ENCODE peak calls at places on chromosomes 12 and 14, in nine cellular contexts. One of them, this sample, is unnamed.

GRCh38 chr12:5428332-5429221 is 3.3 kb upstream of the NTF3 start:
- DNase-seq in fibroblast of lung: peak; percentile 58
- DNase-seq in cardiac muscle cell: peak; percentile 61
- DNase-seq in psoas muscle: no peak
- DNase-seq in Panc1: no peak
- DNase-seq in upper lobe of left lung: no peak
- DNase-seq in MM.1S: no peak
- DNase-seq in lower lobe of right lung: no peak
- DNase-seq in Peyer's patch: no peak
- DNase-seq in this sample: no peak

GRCh38 chr12:2395352-2395977 is 342.7 kb downstream of the CACNA1C start:
- DNase-seq in fibroblast of lung: peak; percentile 46
- DNase-seq in cardiac muscle cell: peak; percentile 55
- DNase-seq in psoas muscle: peak; percentile 34
- DNase-seq in Panc1: peak; percentile 7
- DNase-seq in upper lobe of left lung: peak; percentile 47
- DNase-seq in MM.1S: peak; percentile 26
- DNase-seq in lower lobe of right lung: peak; percentile 67
- DNase-seq in Peyer's patch: peak; percentile 54
- DNase-seq in this sample: peak; percentile 76

GRCh38 chr12:107497231-107497630 is 188.4 kb upstream of the PWP1 start:
- DNase-seq in fibroblast of lung: no peak
- DNase-seq in cardiac muscle cell: no peak
- DNase-seq in psoas muscle: no peak
- DNase-seq in Panc1: no peak
- DNase-seq in upper lobe of left lung: no peak
- DNase-seq in MM.1S: no peak
- DNase-seq in lower lobe of right lung: no peak
- DNase-seq in Peyer's patch: no peak
- DNase-seq in this sample: no peak

GRCh38 chr14:77059276-77059934 is 30.9 kb upstream of the IRF2BPL start:
- DNase-seq in fibroblast of lung: peak; percentile 90
- DNase-seq in cardiac muscle cell: peak; percentile 91
- DNase-seq in psoas muscle: peak; percentile 68
- DNase-seq in Panc1: no peak
- DNase-seq in upper lobe of left lung: peak; percentile 42
- DNase-seq in MM.1S: no peak
- DNase-seq in lower lobe of right lung: no peak
- DNase-seq in Peyer's patch: no peak
- DNase-seq in this sample: no peak

GRCh38 chr14:20782280-20782890 is 1.3 kb downstream of the RNASE6 start:
- DNase-seq in fibroblast of lung: no peak
- DNase-seq in cardiac muscle cell: peak; percentile 16
- DNase-seq in psoas muscle: no peak
- DNase-seq in Panc1: no peak
- DNase-seq in upper lobe of left lung: no peak
- DNase-seq in MM.1S: no peak
- DNase-seq in lower lobe of right lung: no peak
- DNase-seq in Peyer's patch: peak; percentile 68
- DNase-seq in this sample: no peak

GRCh38 chr14:33542338-33543290 is 408.3 kb downstream of the EGLN3 start:
- DNase-seq in fibroblast of lung: no peak
- DNase-seq in cardiac muscle cell: no peak
- DNase-seq in psoas muscle: no peak
- DNase-seq in Panc1: no peak
- DNase-seq in upper lobe of left lung: no peak
- DNase-seq in MM.1S: no peak
- DNase-seq in lower lobe of right lung: no peak
- DNase-seq in Peyer's patch: no peak
- DNase-seq in this sample: no peak

GRCh38 chr12:57380300-57380699 is 50.5 kb downstream of the R3HDM2 start:
- DNase-seq in fibroblast of lung: no peak
- DNase-seq in cardiac muscle cell: no peak
- DNase-seq in psoas muscle: no peak
- DNase-seq in Panc1: no peak
- DNase-seq in upper lobe of left lung: no peak
- DNase-seq in MM.1S: peak; percentile 31
- DNase-seq in lower lobe of right lung: no peak
- DNase-seq in Peyer's patch: no peak
- DNase-seq in this sample: no peak

GRCh38 chr12:130714591-130715149 is 1.4 kb downstream of the RIMBP2 start:
- DNase-seq in fibroblast of lung: no peak
- DNase-seq in cardiac muscle cell: no peak
- DNase-seq in psoas muscle: no peak
- DNase-seq in Panc1: no peak
- DNase-seq in upper lobe of left lung: no peak
- DNase-seq in MM.1S: no peak
- DNase-seq in lower lobe of right lung: no peak
- DNase-seq in Peyer's patch: peak; percentile 40
- DNase-seq in this sample: no peak

GRCh38 chr14:24891987-24892729 is 157.8 kb downstream of the STXBP6 start:
- DNase-seq in fibroblast of lung: no peak
- DNase-seq in cardiac muscle cell: no peak
- DNase-seq in psoas muscle: no peak
- DNase-seq in Panc1: no peak
- DNase-seq in upper lobe of left lung: no peak
- DNase-seq in MM.1S: no peak
- DNase-seq in lower lobe of right lung: no peak
- DNase-seq in Peyer's patch: no peak
- DNase-seq in this sample: no peak

GRCh38 chr12:88111074-88111652 is 30.7 kb downstream of the CEP290 start:
- DNase-seq in fibroblast of lung: peak; percentile 71
- DNase-seq in cardiac muscle cell: peak; percentile 63
- DNase-seq in psoas muscle: no peak
- DNase-seq in Panc1: peak; percentile 7
- DNase-seq in upper lobe of left lung: no peak
- DNase-seq in MM.1S: peak; percentile 71
- DNase-seq in lower lobe of right lung: no peak
- DNase-seq in Peyer's patch: no peak
- DNase-seq in this sample: no peak

GRCh38 chr14:98169170-98169587 is 1102.8 kb downstream of the BCL11B start:
- DNase-seq in fibroblast of lung: no peak
- DNase-seq in cardiac muscle cell: no peak
- DNase-seq in psoas muscle: no peak
- DNase-seq in Panc1: no peak
- DNase-seq in upper lobe of left lung: no peak
- DNase-seq in MM.1S: no peak
- DNase-seq in lower lobe of right lung: no peak
- DNase-seq in Peyer's patch: no peak
- DNase-seq in this sample: no peak

GRCh38 chr14:95482967-95483842 is 33.2 kb downstream of the SYNE3 start:
- DNase-seq in fibroblast of lung: peak; percentile 97
- DNase-seq in cardiac muscle cell: peak; percentile 91
- DNase-seq in psoas muscle: peak; percentile 83
- DNase-seq in Panc1: no peak
- DNase-seq in upper lobe of left lung: peak; percentile 68
- DNase-seq in MM.1S: no peak
- DNase-seq in lower lobe of right lung: peak; percentile 64
- DNase-seq in Peyer's patch: peak; percentile 84
- DNase-seq in this sample: no peak

GRCh38 chr14:61476737-61477410 is 155.5 kb downstream of the PRKCH start:
- DNase-seq in fibroblast of lung: peak; percentile 99
- DNase-seq in cardiac muscle cell: peak; percentile 99
- DNase-seq in psoas muscle: no peak
- DNase-seq in Panc1: no peak
- DNase-seq in upper lobe of left lung: peak; percentile 72
- DNase-seq in MM.1S: no peak
- DNase-seq in lower lobe of right lung: no peak
- DNase-seq in Peyer's patch: peak; percentile 83
- DNase-seq in this sample: no peak

GRCh38 chr14:100711493-100711892 is 15.2 kb upstream of the DLK1 start:
- DNase-seq in fibroblast of lung: no peak
- DNase-seq in cardiac muscle cell: no peak
- DNase-seq in psoas muscle: no peak
- DNase-seq in Panc1: no peak
- DNase-seq in upper lobe of left lung: no peak
- DNase-seq in MM.1S: no peak
- DNase-seq in lower lobe of right lung: no peak
- DNase-seq in Peyer's patch: no peak
- DNase-seq in this sample: no peak

DNA sequence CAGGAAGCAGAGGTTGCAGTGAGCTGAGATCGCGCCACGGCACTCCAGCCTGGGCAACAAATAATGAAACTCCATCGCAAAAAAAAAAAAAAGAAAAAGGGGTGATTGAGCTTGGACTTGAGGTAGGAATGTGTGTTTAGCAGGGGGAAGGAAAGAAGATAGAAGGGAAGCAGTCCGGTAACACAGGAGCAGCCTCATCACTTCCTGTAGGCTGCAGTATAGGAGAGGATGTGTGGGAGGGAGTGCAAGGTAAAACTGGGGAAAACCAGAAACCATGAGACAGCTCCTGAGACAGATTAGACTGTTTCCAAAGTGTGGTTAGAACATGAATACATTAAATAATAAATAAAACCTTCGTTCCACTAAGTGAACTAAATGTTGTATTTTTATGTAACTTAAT is 49.2 kb downstream of the FGD4 start:
- DNase-seq in fibroblast of lung: no peak
- DNase-seq in cardiac muscle cell: peak; percentile 45
- DNase-seq in psoas muscle: no peak
- DNase-seq in Panc1: no peak
- DNase-seq in upper lobe of left lung: no peak
- DNase-seq in MM.1S: no peak
- DNase-seq in lower lobe of right lung: no peak
- DNase-seq in Peyer's patch: no peak
- DNase-seq in this sample: no peak
- TF ChIP-seq CTCF in fibroblast of lung: no peak
- TF ChIP-seq CTCF in cardiac muscle cell: no peak
- TF ChIP-seq CTCF in psoas muscle: no peak
- TF ChIP-seq CTCF in Panc1: no peak
- TF ChIP-seq CTCF in upper lobe of left lung: no peak
- TF ChIP-seq CTCF in MM.1S: no peak
- TF ChIP-seq CTCF in lower lobe of right lung: no peak
- TF ChIP-seq CTCF in Peyer's patch: no peak
- TF ChIP-seq CTCF in this sample: no peak

DNA sequence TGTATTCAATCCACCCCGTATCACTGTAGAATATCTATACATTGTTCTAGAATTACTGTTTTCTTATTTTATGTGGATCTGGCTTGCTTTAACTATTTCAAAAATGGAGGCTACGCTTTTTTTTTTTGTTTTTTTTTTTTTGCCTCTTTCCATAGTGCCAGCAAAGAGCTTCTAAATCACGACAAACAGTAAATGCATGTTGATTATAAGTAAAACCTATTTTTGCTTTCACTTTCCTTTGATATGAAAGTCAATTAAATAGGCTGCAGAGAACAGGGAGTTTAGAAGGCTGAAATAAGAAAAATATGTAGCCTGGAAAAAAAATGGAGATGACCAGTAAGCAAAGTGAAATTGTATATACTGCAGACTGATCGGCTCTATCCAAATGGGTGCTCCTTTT is 112.3 kb upstream of the AMIGO2 start:
- DNase-seq in fibroblast of lung: no peak
- DNase-seq in cardiac muscle cell: no peak
- DNase-seq in psoas muscle: no peak
- DNase-seq in Panc1: no peak
- DNase-seq in upper lobe of left lung: no peak
- DNase-seq in MM.1S: no peak
- DNase-seq in lower lobe of right lung: no peak
- DNase-seq in Peyer's patch: no peak
- DNase-seq in this sample: no peak
- H3K4me3 ChIP-seq in fibroblast of lung: no peak overlapping the region
- H3K4me3 ChIP-seq in cardiac muscle cell: no peak overlapping the region
- H3K4me3 ChIP-seq in psoas muscle: no peak overlapping the region
- H3K4me3 ChIP-seq in Panc1: no peak overlapping the region
- H3K4me3 ChIP-seq in upper lobe of left lung: no peak overlapping the region
- H3K4me3 ChIP-seq in MM.1S: no peak overlapping the region
- H3K4me3 ChIP-seq in lower lobe of right lung: no peak overlapping the region
- H3K4me3 ChIP-seq in Peyer's patch: no peak overlapping the region
- H3K4me3 ChIP-seq in this sample: no peak overlapping the region

DNA sequence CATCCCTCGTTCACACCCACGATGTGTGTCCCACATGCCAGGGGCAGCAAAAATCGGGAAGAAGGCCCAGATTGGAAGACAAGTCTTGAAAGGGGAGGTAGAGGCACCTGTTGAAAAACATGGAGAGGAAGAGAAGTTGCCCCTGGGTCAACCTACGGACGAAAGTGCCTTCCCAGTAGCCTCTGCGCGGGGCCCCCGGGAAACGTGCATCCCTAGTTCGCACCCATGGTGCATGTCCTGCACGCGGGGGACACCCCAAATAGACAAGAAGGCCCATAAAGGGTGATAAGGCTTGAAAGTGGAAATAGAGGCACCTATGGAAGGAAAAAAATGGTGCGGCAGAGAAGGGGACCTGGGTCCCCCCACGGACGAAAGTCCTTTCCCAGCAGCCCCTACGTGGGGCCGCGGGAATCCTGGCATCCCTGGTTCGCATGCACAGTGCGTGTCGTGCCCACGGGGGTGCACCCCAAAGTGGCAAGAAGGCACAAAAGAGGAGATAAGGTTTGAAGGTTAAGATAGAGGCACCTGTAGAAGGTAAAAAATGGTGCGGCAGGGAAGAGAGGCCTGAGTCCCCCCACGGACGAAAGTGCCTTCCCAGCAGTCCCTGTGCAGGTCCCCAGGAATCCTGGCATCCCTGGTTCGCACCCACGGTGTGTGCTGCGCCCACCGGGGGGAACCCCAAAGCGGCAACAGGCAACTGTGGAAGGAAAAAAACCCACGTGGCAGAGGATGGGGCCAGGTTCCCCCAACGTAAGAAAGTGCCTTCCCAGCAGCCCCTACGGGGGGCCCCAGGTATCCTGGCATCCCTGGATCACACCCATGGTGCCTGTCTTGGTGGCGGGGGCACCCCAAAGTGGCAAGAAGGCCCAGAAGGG is 278.3 kb downstream of the ALG10 start:
- DNase-seq in fibroblast of lung: no peak
- DNase-seq in cardiac muscle cell: no peak
- DNase-seq in psoas muscle: no peak
- DNase-seq in Panc1: no peak
- DNase-seq in upper lobe of left lung: no peak
- DNase-seq in MM.1S: no peak
- DNase-seq in lower lobe of right lung: peak; percentile 21
- DNase-seq in Peyer's patch: no peak
- DNase-seq in this sample: no peak
- H3K9me3 ChIP-seq in fibroblast of lung: no peaks in the 10 kb centered on the region
- H3K9me3 ChIP-seq in cardiac muscle cell: no peaks in the 10 kb centered on the region
- H3K9me3 ChIP-seq in psoas muscle: no peaks in the 10 kb centered on the region
- H3K9me3 ChIP-seq in Panc1: no peaks in the 10 kb centered on the region
- H3K9me3 ChIP-seq in upper lobe of left lung: no peaks in the 10 kb centered on the region
- H3K9me3 ChIP-seq in MM.1S: no peaks in the 10 kb centered on the region
- H3K9me3 ChIP-seq in lower lobe of right lung: peaks cover 11% of the 10 kb centered on the region
- H3K9me3 ChIP-seq in Peyer's patch: no peaks in the 10 kb centered on the region
- H3K9me3 ChIP-seq in this sample: no peaks in the 10 kb centered on the region

GRCh38 chr12:78118036-78118435 is 287.3 kb downstream of the NAV3 start:
- DNase-seq in fibroblast of lung: no peak
- DNase-seq in cardiac muscle cell: no peak
- DNase-seq in psoas muscle: no peak
- DNase-seq in Panc1: no peak
- DNase-seq in upper lobe of left lung: no peak
- DNase-seq in MM.1S: no peak
- DNase-seq in lower lobe of right lung: no peak
- DNase-seq in Peyer's patch: no peak
- DNase-seq in this sample: no peak
- TF ChIP-seq CTCF in fibroblast of lung: no peak
- TF ChIP-seq CTCF in cardiac muscle cell: no peak
- TF ChIP-seq CTCF in psoas muscle: no peak
- TF ChIP-seq CTCF in Panc1: peak; percentile 47
- TF ChIP-seq CTCF in upper lobe of left lung: no peak
- TF ChIP-seq CTCF in MM.1S: no peak
- TF ChIP-seq CTCF in lower lobe of right lung: no peak
- TF ChIP-seq CTCF in Peyer's patch: no peak
- TF ChIP-seq CTCF in this sample: no peak